ENCODE peak calls at places on chromosome 1, in ten cellular contexts. D, H, N, E, S, P, F, M, Z and U are unnamed samples.

GRCh38 chr1:94542088-94542671 is 621 bp upstream of the F3 start:
- DNase-seq in Z (no peak), H (no peak), M (no peak), P (peak; percentile 9), D (no peak), E (no peak), F (no peak), N (peak; percentile 79), S (no peak), U (peak; percentile 48)

GRCh38 chr1:185733818-185734709 is at the start of gene HMCN1:
- DNase-seq in D (peak; percentile 15), Z (peak; percentile 64), S (peak; percentile 3), H (no peak), N (peak; percentile 68), P (peak; percentile 24), E (peak; percentile 59), M (no peak), F (no peak), U (peak; percentile 88)

GRCh38 chr1:42150626-42151025 is 2.6 kb upstream of the GUCA2B start:
- DNase-seq in F (no peak), E (no peak), P (no peak), S (no peak), D (no peak), N (no peak), H (no peak), M (no peak), Z (no peak), U (no peak)

GRCh38 chr1:2546515-2547209 is 9.5 kb upstream of the TNFRSF14 start:
- DNase-seq in Z (peak; percentile 48), H (peak; percentile 43), N (peak; percentile 72), S (peak; percentile 72), F (no peak), D (peak; percentile 40), M (peak; percentile 77), P (peak; percentile 94), E (peak; percentile 47), U (peak; percentile 89)

GRCh38 chr1:14800500-14801069 is 202.1 kb downstream of the KAZN start:
- DNase-seq in H (no peak), E (no peak), M (no peak), Z (no peak), S (no peak), P (no peak), D (no peak), F (no peak), N (no peak), U (no peak)

GRCh38 chr1:4139646-4140045 is 239.6 kb upstream of the C1orf174 start:
- DNase-seq in P (no peak), N (no peak), D (no peak), H (no peak), E (no peak), Z (no peak), F (no peak), M (no peak), S (no peak), U (no peak)

GRCh38 chr1:24416666-24417391 is 1.2 kb downstream of the NIPAL3 start:
- DNase-seq in P (peak; percentile 67), S (no peak), F (no peak), N (no peak), E (no peak), H (no peak), D (peak; percentile 14), Z (no peak), M (peak; percentile 24), U (no peak)

GRCh38 chr1:159719990-159720389 is 5.6 kb upstream of the CRP start:
- DNase-seq in M (no peak), E (no peak), N (no peak), H (no peak), S (no peak), D (no peak), P (no peak), F (no peak), Z (no peak), U (no peak)

GRCh38 chr1:100657876-100658715 is 61.4 kb upstream of the VCAM1 start:
- DNase-seq in P (no peak), D (no peak), S (no peak), H (no peak), M (no peak), F (no peak), N (no peak), E (no peak), Z (peak; percentile 31), U (no peak)

GRCh38 chr1:34547043-34547674 is 207.7 kb upstream of the GJB5 start:
- DNase-seq in M (no peak), N (no peak), F (no peak), D (no peak), P (no peak), S (no peak), H (no peak), Z (no peak), E (peak; percentile 5), U (no peak)

GRCh38 chr1:100440075-100440809 is 87.9 kb downstream of the CDC14A start:
- DNase-seq in H (no peak), M (peak; percentile 69), D (no peak), E (no peak), P (peak; percentile 89), N (no peak), F (peak; percentile 41), S (peak; percentile 64), Z (no peak), U (no peak)

GRCh38 chr1:201376464-201377374 is 761 bp downstream of the TNNT2 start:
- DNase-seq in E (peak; percentile 62), D (no peak), Z (peak; percentile 78), H (no peak), M (no peak), S (no peak), N (no peak), P (peak; percentile 31), F (no peak), U (no peak)

GRCh38 chr1:21175670-21176581 is 771 bp downstream of the EIF4G3 start:
- DNase-seq in M (peak; percentile 35), F (no peak), D (no peak), N (peak; percentile 51), P (peak; percentile 53), S (peak; percentile 32), H (no peak), E (peak; percentile 23), Z (peak; percentile 30), U (peak; percentile 44)

GRCh38 chr1:13807213-13807612 is 107.2 kb downstream of the PRDM2 start:
- DNase-seq in P (peak; percentile 38), E (peak; percentile 43), Z (peak; percentile 71), S (no peak), F (no peak), N (no peak), H (no peak), D (no peak), M (no peak), U (no peak)

GRCh38 chr1:35706846-35707245 is 11.8 kb downstream of the C1orf216 start:
- DNase-seq in H (no peak), N (no peak), Z (peak; percentile 67), S (no peak), D (no peak), E (no peak), F (no peak), P (no peak), M (no peak), U (no peak)

GRCh38 chr1:160251687-160252526 is 10.4 kb downstream of the DCAF8 start:
- DNase-seq in N (peak; percentile 46), D (peak; percentile 7), F (peak; percentile 9), E (peak; percentile 46), S (peak; percentile 37), Z (peak; percentile 85), H (peak; percentile 24), M (peak; percentile 55), P (peak; percentile 57), U (peak; percentile 75)

GRCh38 chr1:195105773-195106172 is 1502.5 kb downstream of the KCNT2 start:
- DNase-seq in E (no peak), M (no peak), H (no peak), F (no peak), S (no peak), N (no peak), P (no peak), D (no peak), Z (no peak), U (no peak)

GRCh38 chr1:53343831-53344668 is 16.2 kb upstream of the LRP8 start:
- DNase-seq in F (no peak), P (peak; percentile 2), E (no peak), D (no peak), H (no peak), S (no peak), M (no peak), Z (no peak), N (no peak), U (no peak)

GRCh38 chr1:27772581-27772931 is 463 bp upstream of the STX12 start:
- DNase-seq in F (no peak), Z (no peak), E (no peak), N (no peak), D (no peak), S (no peak), H (no peak), M (no peak), P (no peak), U (no peak)